ENCODE peak calls at places on chromosomes 1 and 21, in five cellular contexts. K is HCT116, Q is gastrocnemius medialis, R is A549, F is esophagus muscularis mucosa. S is an unnamed sample.

GRCh38 chr1:15324867-15325335 is 77.9 kb downstream of the FHAD1 start:
- DNase-seq in K (no peak), Q (no peak), R (no peak), F (no peak), S (no peak)

GRCh38 chr1:5754079-5754431 is 238.2 kb downstream of the NPHP4 start:
- DNase-seq in K (no peak), Q (no peak), R (no peak), F (no peak), S (no peak)

GRCh38 chr1:96291468-96291867 is 430.1 kb upstream of the PTBP2 start:
- DNase-seq in K (no peak), Q (no peak), R (no peak), F (no peak), S (no peak)

GRCh38 chr1:233614173-233614742 is 352 bp downstream of the KCNK1 start:
- DNase-seq in K (peak), Q (no peak), R (peak), F (no peak), S (peak)

GRCh38 chr1:159868766-159869165 is 6.3 kb upstream of the VSIG8 start:
- DNase-seq in K (no peak), Q (no peak), R (no peak), F (no peak), S (no peak)

GRCh38 chr1:234960722-234961467 is 167.7 kb downstream of the TOMM20 start:
- DNase-seq in K (no peak), Q (no peak), R (peak), F (no peak), S (no peak)

GRCh38 chr1:115364044-115364775 is 26.2 kb upstream of the NGF start:
- DNase-seq in K (no peak), Q (no peak), R (no peak), F (no peak), S (no peak)

GRCh38 chr1:109186704-109187071 is 27.0 kb upstream of the SARS1 start:
- DNase-seq in K (no peak), Q (no peak), R (no peak), F (no peak), S (no peak)

GRCh38 chr1:12478612-12478985 is 139.4 kb downstream of the DHRS3 start:
- DNase-seq in K (no peak), Q (peak), R (no peak), F (no peak), S (no peak)

GRCh38 chr1:42937836-42938595 is 20.7 kb downstream of the SLC2A1 start:
- DNase-seq in K (no peak), Q (no peak), R (peak), F (no peak), S (no peak)

GRCh38 chr1:232944342-232944741 is 6.1 kb upstream of the NTPCR start:
- DNase-seq in K (no peak), Q (no peak), R (no peak), F (peak), S (no peak)

DNA sequence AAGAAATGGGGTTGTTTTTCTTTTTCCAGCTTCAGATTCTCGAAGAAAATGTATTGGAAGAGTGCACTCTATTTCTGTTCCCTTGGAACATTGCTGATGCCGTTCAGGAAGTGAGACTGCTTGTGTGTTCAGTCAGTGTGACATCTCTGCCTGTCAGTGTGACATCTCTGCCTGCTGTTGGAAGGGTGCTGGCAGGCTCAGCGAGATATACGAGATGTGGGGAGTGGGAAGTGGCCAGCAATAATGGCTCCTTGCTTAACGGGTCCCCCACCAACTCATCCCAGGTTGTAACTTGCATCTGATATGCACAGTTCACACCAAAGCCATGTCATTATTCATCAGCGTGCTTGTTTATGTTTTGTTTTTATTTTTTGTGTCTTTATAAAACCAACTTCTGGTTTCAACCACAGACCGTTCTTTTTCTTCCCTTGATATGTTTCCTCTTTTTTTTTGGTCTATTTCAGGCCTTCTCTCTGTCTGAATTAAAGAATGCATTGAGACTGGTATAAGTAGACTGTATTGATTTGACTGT is 145.4 kb downstream of the GALNT2 start:
- DNase-seq in K (no peak), Q (no peak), R (no peak), F (no peak), S (no peak)
- TF ChIP-seq POLR2A in K (no peak), Q (peak), R (no peak), F (no peak), S (no peak)

GRCh38 chr1:226107471-226108460 is 45.2 kb downstream of the H3-3A start:
- DNase-seq in K (no peak), Q (no peak), R (no peak), F (no peak), S (no peak)
- TF ChIP-seq POLR2A in K (no peak), Q (no peak), R (no peak), F (no peak), S (no peak)

GRCh38 chr21:44326716-44327602 is 12.2 kb downstream of the CFAP410 start:
- DNase-seq in K (no peak), Q (no peak), R (no peak), F (no peak), S (no peak)
- TF ChIP-seq POLR2A in K (no peak), Q (no peak), R (no peak), F (no peak), S (no peak)

DNA sequence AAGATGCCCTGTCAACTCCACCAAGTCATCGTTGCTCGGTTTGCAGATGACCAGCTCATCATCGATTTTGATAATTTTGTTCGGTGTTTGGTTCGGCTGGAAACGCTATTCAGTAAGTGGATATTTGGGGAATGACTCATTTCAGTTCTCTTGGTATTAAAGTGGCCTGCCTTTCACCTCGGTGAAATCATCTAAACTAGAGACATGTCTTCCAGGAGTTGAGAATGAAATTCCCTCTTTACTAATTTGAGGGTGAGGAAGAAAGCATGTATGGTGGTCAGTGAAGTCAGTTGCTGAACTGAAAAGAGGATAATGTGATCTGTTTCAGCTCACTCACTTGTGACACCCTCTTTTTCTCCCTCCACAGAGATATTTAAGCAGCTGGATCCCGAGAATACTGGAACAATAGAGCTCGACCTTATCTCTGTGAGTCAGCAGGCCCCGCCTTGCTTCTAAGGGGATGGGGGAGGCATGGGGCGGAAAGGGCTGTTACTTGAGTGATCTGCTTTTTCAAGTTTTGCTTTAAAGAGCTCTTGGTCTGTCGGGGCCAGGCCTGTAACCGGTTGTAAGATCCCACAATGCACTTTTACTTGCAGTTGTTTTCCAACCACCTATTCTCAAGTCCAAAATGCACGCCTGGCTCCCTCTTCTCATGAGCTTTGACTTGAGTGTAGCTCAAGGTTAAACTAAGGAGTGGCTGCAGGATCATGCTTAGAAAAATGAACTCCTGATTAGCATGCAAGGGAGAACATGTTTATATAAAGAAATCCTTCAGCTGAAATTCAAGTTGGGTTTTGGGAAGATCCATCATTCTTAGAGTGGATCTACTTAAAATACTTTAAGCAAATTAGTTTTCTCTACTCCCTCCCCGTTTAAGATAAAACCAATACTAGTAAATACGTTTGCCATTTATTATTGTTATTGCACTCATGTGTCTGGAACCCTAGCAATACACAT is 59.8 kb downstream of the CAPN2 start:
- DNase-seq in K (peak), Q (no peak), R (peak), F (no peak), S (peak)
- TF ChIP-seq POLR2A in K (no peak), Q (no peak), R (no peak), F (no peak), S (no peak)

GRCh38 chr1:31400393-31400792 is 12.6 kb upstream of the SERINC2 start:
- DNase-seq in K (no peak), Q (no peak), R (no peak), F (no peak), S (no peak)
- TF ChIP-seq POLR2A in K (no peak), Q (no peak), R (no peak), F (no peak), S (no peak)

GRCh38 chr1:207871117-207871649 is 39.7 kb downstream of the CD34 start:
- DNase-seq in K (no peak), Q (no peak), R (no peak), F (no peak), S (no peak)

GRCh38 chr1:207868769-207869721 is 41.9 kb downstream of the CD34 start:
- DNase-seq in K (peak), Q (peak), R (peak), F (peak), S (peak)

GRCh38 chr1:207868252-207868768 is 42.6 kb downstream of the CD34 start:
- DNase-seq in K (no peak), Q (no peak), R (no peak), F (no peak), S (no peak)

GRCh38 chr1:207870279-207871031 is 40.5 kb downstream of the CD34 start:
- DNase-seq in K (no peak), Q (no peak), R (no peak), F (no peak), S (no peak)

DNA sequence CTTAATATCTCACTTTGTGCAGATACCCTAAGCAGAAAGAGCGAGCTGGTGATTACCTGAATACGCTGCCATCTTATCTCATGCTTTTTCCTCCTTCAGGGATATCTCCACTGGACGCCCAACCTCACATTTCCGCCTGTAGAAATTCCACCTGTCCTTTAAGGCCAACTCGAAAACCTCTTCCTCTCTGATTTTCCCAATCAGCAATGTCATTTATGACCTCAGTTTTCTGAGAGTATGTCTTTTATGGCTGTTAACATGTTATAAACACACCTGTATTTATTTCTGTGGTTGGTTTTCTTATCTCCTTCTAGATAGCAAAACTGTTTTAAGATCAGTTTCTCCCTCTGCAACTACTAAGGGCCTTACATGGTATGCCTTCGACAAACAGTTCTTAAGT is 41.1 kb downstream of the CD34 start:
- DNase-seq in K (no peak), Q (no peak), R (no peak), F (no peak), S (no peak)
- TF ChIP-seq POLR2A in K (no peak), Q (no peak), R (no peak), F (no peak), S (no peak)

GRCh38 chr21:17819114-17819877 is at the start of gene C21orf91:
- DNase-seq in K (peak), Q (peak), R (peak), F (peak), S (peak)
- TF ChIP-seq POLR2A in K (peak), Q (peak), R (peak), F (no peak), S (peak)

DNA sequence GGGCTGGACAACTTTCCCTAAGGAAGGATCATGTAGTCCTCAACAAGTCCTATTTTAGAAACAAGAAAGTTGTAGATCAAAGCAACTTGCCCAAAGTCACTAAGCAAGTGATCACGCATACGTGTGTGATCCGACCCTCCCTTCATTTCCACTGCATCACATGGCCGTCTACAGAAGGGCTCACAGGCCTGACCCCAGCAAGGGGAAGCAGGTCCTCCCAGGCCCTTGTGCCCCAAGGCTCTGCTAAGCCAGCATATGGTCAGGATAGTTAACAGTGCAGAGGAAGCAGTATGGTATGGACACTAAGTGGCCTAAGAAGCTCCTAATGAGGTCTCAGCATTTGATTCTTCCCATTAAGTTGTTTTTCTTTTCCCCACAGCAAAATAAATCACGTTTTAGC is 24.8 kb downstream of the TFAP2E start:
- DNase-seq in K (no peak), Q (no peak), R (no peak), F (no peak), S (no peak)
- TF ChIP-seq POLR2A in K (no peak), Q (no peak), R (no peak), F (no peak), S (no peak)

S was measured in H54.